ENCODE peak calls at places on chromosomes 16 and 17, in eight cellular contexts. One of them, this sample, is unnamed.

GRCh38 chr16:58038219-58038641 is 12.7 kb downstream of the MMP15 start:
- DNase-seq in RWPE1: no peak
- DNase-seq in glutamatergic neuron: no peak
- DNase-seq in heart left ventricle: no peak
- DNase-seq in esophagus squamous epithelium: no peak
- DNase-seq in testis: no peak
- DNase-seq in upper lobe of right lung: peak
- DNase-seq in cardiac fibroblast: no peak
- DNase-seq in this sample: no peak

GRCh38 chr17:1625507-1626080 is 3.0 kb downstream of the SLC43A2 start:
- DNase-seq in RWPE1: no peak
- DNase-seq in glutamatergic neuron: no peak
- DNase-seq in heart left ventricle: peak
- DNase-seq in esophagus squamous epithelium: no peak
- DNase-seq in testis: no peak
- DNase-seq in upper lobe of right lung: no peak
- DNase-seq in cardiac fibroblast: no peak
- DNase-seq in this sample: no peak

GRCh38 chr17:13575922-13576419 is 25.8 kb downstream of the HS3ST3A1 start:
- DNase-seq in RWPE1: no peak
- DNase-seq in glutamatergic neuron: no peak
- DNase-seq in heart left ventricle: no peak
- DNase-seq in esophagus squamous epithelium: no peak
- DNase-seq in testis: no peak
- DNase-seq in upper lobe of right lung: no peak
- DNase-seq in cardiac fibroblast: no peak
- DNase-seq in this sample: no peak

GRCh38 chr17:40284085-40284713 is 3.5 kb upstream of the CDC6 start:
- DNase-seq in RWPE1: peak
- DNase-seq in glutamatergic neuron: no peak
- DNase-seq in heart left ventricle: no peak
- DNase-seq in esophagus squamous epithelium: no peak
- DNase-seq in testis: no peak
- DNase-seq in upper lobe of right lung: no peak
- DNase-seq in cardiac fibroblast: peak
- DNase-seq in this sample: no peak

GRCh38 chr16:87108941-87109340 is 208.3 kb downstream of the C16orf95 start:
- DNase-seq in RWPE1: no peak
- DNase-seq in glutamatergic neuron: no peak
- DNase-seq in heart left ventricle: no peak
- DNase-seq in esophagus squamous epithelium: no peak
- DNase-seq in testis: no peak
- DNase-seq in upper lobe of right lung: no peak
- DNase-seq in cardiac fibroblast: no peak
- DNase-seq in this sample: no peak

GRCh38 chr17:15398291-15398690 is 56.9 kb upstream of the TEKT3 start:
- DNase-seq in RWPE1: no peak
- DNase-seq in glutamatergic neuron: no peak
- DNase-seq in heart left ventricle: no peak
- DNase-seq in esophagus squamous epithelium: no peak
- DNase-seq in testis: no peak
- DNase-seq in upper lobe of right lung: no peak
- DNase-seq in cardiac fibroblast: peak
- DNase-seq in this sample: no peak

GRCh38 chr17:17091276-17091675 is 49.0 kb downstream of the MPRIP start:
- DNase-seq in RWPE1: no peak
- DNase-seq in glutamatergic neuron: peak
- DNase-seq in heart left ventricle: no peak
- DNase-seq in esophagus squamous epithelium: no peak
- DNase-seq in testis: no peak
- DNase-seq in upper lobe of right lung: peak
- DNase-seq in cardiac fibroblast: no peak
- DNase-seq in this sample: no peak

GRCh38 chr17:61282377-61282776 is 117.3 kb upstream of the TBX2 start:
- DNase-seq in RWPE1: no peak
- DNase-seq in glutamatergic neuron: no peak
- DNase-seq in heart left ventricle: no peak
- DNase-seq in esophagus squamous epithelium: no peak
- DNase-seq in testis: no peak
- DNase-seq in upper lobe of right lung: no peak
- DNase-seq in cardiac fibroblast: no peak
- DNase-seq in this sample: no peak

GRCh38 chr17:36824678-36825091 is 112.6 kb upstream of the LHX1 start:
- DNase-seq in RWPE1: no peak
- DNase-seq in glutamatergic neuron: no peak
- DNase-seq in heart left ventricle: no peak
- DNase-seq in esophagus squamous epithelium: no peak
- DNase-seq in testis: no peak
- DNase-seq in upper lobe of right lung: no peak
- DNase-seq in cardiac fibroblast: no peak
- DNase-seq in this sample: no peak

GRCh38 chr17:78781339-78782304 is at the start of gene CYTH1:
- DNase-seq in RWPE1: no peak
- DNase-seq in glutamatergic neuron: peak
- DNase-seq in heart left ventricle: peak
- DNase-seq in esophagus squamous epithelium: no peak
- DNase-seq in testis: peak
- DNase-seq in upper lobe of right lung: peak
- DNase-seq in cardiac fibroblast: peak
- DNase-seq in this sample: peak

GRCh38 chr17:67474081-67474661 is 97.1 kb downstream of the PITPNC1 start:
- DNase-seq in RWPE1: no peak
- DNase-seq in glutamatergic neuron: no peak
- DNase-seq in heart left ventricle: peak
- DNase-seq in esophagus squamous epithelium: no peak
- DNase-seq in testis: no peak
- DNase-seq in upper lobe of right lung: no peak
- DNase-seq in cardiac fibroblast: peak
- DNase-seq in this sample: no peak

GRCh38 chr17:68344701-68345136 is 53.4 kb downstream of the ARSG start:
- DNase-seq in RWPE1: no peak
- DNase-seq in glutamatergic neuron: no peak
- DNase-seq in heart left ventricle: no peak
- DNase-seq in esophagus squamous epithelium: no peak
- DNase-seq in testis: no peak
- DNase-seq in upper lobe of right lung: no peak
- DNase-seq in cardiac fibroblast: no peak
- DNase-seq in this sample: no peak

DNA sequence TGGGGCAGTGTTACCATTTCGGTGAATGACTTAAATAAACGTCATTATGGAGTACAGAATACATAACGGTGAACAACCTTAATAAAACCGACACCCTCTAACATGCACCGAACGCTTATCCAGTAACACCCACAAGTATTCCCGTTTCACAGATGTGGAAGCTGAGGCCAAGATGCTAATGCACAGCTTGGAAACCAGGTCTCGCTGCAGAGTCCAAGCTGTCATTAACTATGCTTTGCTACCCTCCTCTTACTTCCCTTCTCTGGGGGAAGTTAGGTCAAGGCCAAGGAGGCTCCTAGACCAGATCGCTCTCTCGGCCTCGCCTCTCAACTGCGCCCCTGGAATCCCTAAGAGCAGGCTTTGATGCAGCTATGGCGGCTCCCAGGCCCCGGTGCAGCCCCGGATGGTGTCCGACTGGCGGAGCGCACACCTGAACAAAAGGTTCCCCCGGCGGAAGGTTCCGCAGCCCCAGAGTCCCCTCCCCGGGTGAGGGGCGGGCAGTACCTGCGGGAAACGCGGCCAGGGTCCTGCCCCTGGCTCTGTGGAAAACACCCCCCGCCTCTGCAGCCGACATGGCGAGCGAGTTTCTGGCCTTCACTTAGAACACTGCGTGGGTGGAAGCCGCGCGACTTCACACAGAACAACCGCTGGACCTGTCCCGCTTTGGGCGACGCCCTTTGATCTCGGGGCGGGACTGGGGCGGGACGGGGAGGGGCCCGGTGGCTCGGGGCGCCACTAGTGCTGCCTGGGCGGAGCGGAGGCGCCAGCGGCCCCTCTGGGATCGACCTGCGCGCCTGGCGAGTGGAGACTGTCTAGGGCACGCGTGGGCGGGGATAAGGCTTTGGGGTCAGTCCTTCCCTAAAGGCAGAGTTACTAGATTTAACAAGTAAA is at the start of gene CPPED1:
- DNase-seq in RWPE1: peak
- DNase-seq in glutamatergic neuron: peak
- DNase-seq in heart left ventricle: peak
- DNase-seq in esophagus squamous epithelium: peak
- DNase-seq in testis: peak
- DNase-seq in upper lobe of right lung: peak
- DNase-seq in cardiac fibroblast: peak
- DNase-seq in this sample: peak
- TF ChIP-seq CTCF in RWPE1: no peak
- TF ChIP-seq CTCF in glutamatergic neuron: no peak
- TF ChIP-seq CTCF in heart left ventricle: no peak
- TF ChIP-seq CTCF in esophagus squamous epithelium: no peak
- TF ChIP-seq CTCF in testis: no peak
- TF ChIP-seq CTCF in upper lobe of right lung: no peak
- TF ChIP-seq CTCF in cardiac fibroblast: no peak
- TF ChIP-seq CTCF in this sample: peak

GRCh38 chr17:31645351-31645750 is 213.7 kb downstream of the COPRS start:
- DNase-seq in RWPE1: no peak
- DNase-seq in glutamatergic neuron: no peak
- DNase-seq in heart left ventricle: no peak
- DNase-seq in esophagus squamous epithelium: no peak
- DNase-seq in testis: no peak
- DNase-seq in upper lobe of right lung: no peak
- DNase-seq in cardiac fibroblast: no peak
- DNase-seq in this sample: no peak
- TF ChIP-seq CTCF in RWPE1: no peak
- TF ChIP-seq CTCF in glutamatergic neuron: no peak
- TF ChIP-seq CTCF in heart left ventricle: no peak
- TF ChIP-seq CTCF in esophagus squamous epithelium: no peak
- TF ChIP-seq CTCF in testis: no peak
- TF ChIP-seq CTCF in upper lobe of right lung: no peak
- TF ChIP-seq CTCF in cardiac fibroblast: no peak
- TF ChIP-seq CTCF in this sample: no peak

DNA sequence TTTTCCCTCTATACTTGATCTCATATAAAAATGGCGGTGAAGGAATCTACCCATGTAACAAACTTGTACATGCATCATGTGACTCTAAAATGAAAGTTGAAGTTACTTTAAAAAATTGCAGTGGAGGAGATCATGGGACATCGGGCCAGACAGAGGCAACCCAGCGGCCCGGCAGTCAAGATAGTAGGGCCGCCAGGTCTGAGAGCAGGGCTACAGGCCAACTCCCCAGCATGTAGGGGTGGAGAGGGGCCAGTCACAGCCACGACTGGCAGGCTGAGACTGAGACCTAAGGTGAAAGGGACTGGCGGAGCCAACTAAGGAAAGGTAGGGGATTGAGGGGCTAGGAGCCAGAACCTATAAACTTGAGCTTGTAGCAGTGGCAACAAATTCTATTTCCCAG is 150.9 kb downstream of the MAP2K6 start:
- DNase-seq in RWPE1: no peak
- DNase-seq in glutamatergic neuron: no peak
- DNase-seq in heart left ventricle: no peak
- DNase-seq in esophagus squamous epithelium: no peak
- DNase-seq in testis: no peak
- DNase-seq in upper lobe of right lung: no peak
- DNase-seq in cardiac fibroblast: no peak
- DNase-seq in this sample: no peak
- TF ChIP-seq CTCF in RWPE1: no peak
- TF ChIP-seq CTCF in glutamatergic neuron: no peak
- TF ChIP-seq CTCF in heart left ventricle: no peak
- TF ChIP-seq CTCF in esophagus squamous epithelium: no peak
- TF ChIP-seq CTCF in testis: no peak
- TF ChIP-seq CTCF in upper lobe of right lung: no peak
- TF ChIP-seq CTCF in cardiac fibroblast: no peak
- TF ChIP-seq CTCF in this sample: no peak

GRCh38 chr16:73071131-73071940 is 23.4 kb upstream of the ZFHX3 start:
- DNase-seq in RWPE1: no peak
- DNase-seq in glutamatergic neuron: peak
- DNase-seq in heart left ventricle: peak
- DNase-seq in esophagus squamous epithelium: no peak
- DNase-seq in testis: peak
- DNase-seq in upper lobe of right lung: peak
- DNase-seq in cardiac fibroblast: peak
- DNase-seq in this sample: peak
- TF ChIP-seq CTCF in RWPE1: no peak
- TF ChIP-seq CTCF in glutamatergic neuron: no peak
- TF ChIP-seq CTCF in heart left ventricle: no peak
- TF ChIP-seq CTCF in esophagus squamous epithelium: no peak
- TF ChIP-seq CTCF in testis: no peak
- TF ChIP-seq CTCF in upper lobe of right lung: no peak
- TF ChIP-seq CTCF in cardiac fibroblast: no peak
- TF ChIP-seq CTCF in this sample: no peak